ENCODE peak calls at places on chromosome 16, in four cellular contexts. One of them, this sample, is unnamed.
A peak's percentile ranks its signal among the peaks of the same experiment; 100 is the strongest.

GRCh38 chr16:4811773-4812172 is 9.3 kb upstream of the ROGDI start:
- DNase-seq in K562: no peak
- DNase-seq in HL-60: no peak
- DNase-seq in GM12878: no peak
- DNase-seq in this sample: no peak

GRCh38 chr16:23410176-23410575 is 42.8 kb downstream of the COG7 start:
- DNase-seq in K562: no peak
- DNase-seq in HL-60: no peak
- DNase-seq in GM12878: no peak
- DNase-seq in this sample: no peak

GRCh38 chr16:81492965-81493754 is 48.6 kb downstream of the CMIP start:
- DNase-seq in K562: no peak
- DNase-seq in HL-60: no peak
- DNase-seq in GM12878: no peak
- DNase-seq in this sample: no peak

GRCh38 chr16:50473375-50473945 is 74.7 kb upstream of the NKD1 start:
- DNase-seq in K562: peak; percentile 15
- DNase-seq in HL-60: no peak
- DNase-seq in GM12878: peak; percentile 23
- DNase-seq in this sample: no peak

GRCh38 chr16:11670171-11671131 is 2.2 kb downstream of the SNN start:
- DNase-seq in K562: no peak
- DNase-seq in HL-60: no peak
- DNase-seq in GM12878: peak; percentile 46
- DNase-seq in this sample: no peak

GRCh38 chr16:29911676-29912010 is 11.4 kb downstream of the ASPHD1 start:
- DNase-seq in K562: no peak
- DNase-seq in HL-60: no peak
- DNase-seq in GM12878: no peak
- DNase-seq in this sample: no peak

GRCh38 chr16:69089091-69089912 is 16.2 kb upstream of the HAS3 start:
- DNase-seq in K562: peak; percentile 61
- DNase-seq in HL-60: peak; percentile 70
- DNase-seq in GM12878: peak; percentile 21
- DNase-seq in this sample: peak; percentile 45

GRCh38 chr16:75011634-75012307 is 12.9 kb downstream of the ZNRF1 start:
- DNase-seq in K562: peak; percentile 63
- DNase-seq in HL-60: no peak
- DNase-seq in GM12878: peak; percentile 92
- DNase-seq in this sample: no peak

GRCh38 chr16:87806246-87806607 is 40.4 kb upstream of the KLHDC4 start:
- DNase-seq in K562: peak; percentile 34
- DNase-seq in HL-60: no peak
- DNase-seq in GM12878: no peak
- DNase-seq in this sample: no peak

GRCh38 chr16:20806168-20807050 is at the start of the genes ERI2 and REXO5:
- DNase-seq in K562: peak; percentile 97
- DNase-seq in HL-60: peak; percentile 96
- DNase-seq in GM12878: peak; percentile 59
- DNase-seq in this sample: peak; percentile 80

GRCh38 chr16:75181630-75182029 is 25.3 kb downstream of the CTRB2 start:
- DNase-seq in K562: peak; percentile 38
- DNase-seq in HL-60: peak; percentile 79
- DNase-seq in GM12878: no peak
- DNase-seq in this sample: no peak

GRCh38 chr16:48165961-48166578 is 10.3 kb upstream of the ABCC12 start:
- DNase-seq in K562: no peak
- DNase-seq in HL-60: no peak
- DNase-seq in GM12878: no peak
- DNase-seq in this sample: no peak

GRCh38 chr16:48676836-48677235 is 66.9 kb upstream of the N4BP1 start:
- DNase-seq in K562: no peak
- DNase-seq in HL-60: no peak
- DNase-seq in GM12878: no peak
- DNase-seq in this sample: no peak

GRCh38 chr16:83958137-83958810 is 5.2 kb downstream of the OSGIN1 start:
- DNase-seq in K562: no peak
- DNase-seq in HL-60: no peak
- DNase-seq in GM12878: no peak
- DNase-seq in this sample: no peak

GRCh38 chr16:78931267-78932060 is 669.1 kb downstream of the MAF start:
- DNase-seq in K562: no peak
- DNase-seq in HL-60: no peak
- DNase-seq in GM12878: no peak
- DNase-seq in this sample: no peak

GRCh38 chr16:80103463-80103862 is 437.3 kb upstream of the DYNLRB2 start:
- DNase-seq in K562: no peak
- DNase-seq in HL-60: no peak
- DNase-seq in GM12878: no peak
- DNase-seq in this sample: no peak

GRCh38 chr16:80105160-80105559 is 435.6 kb upstream of the DYNLRB2 start:
- DNase-seq in K562: no peak
- DNase-seq in HL-60: no peak
- DNase-seq in GM12878: no peak
- DNase-seq in this sample: no peak

DNA sequence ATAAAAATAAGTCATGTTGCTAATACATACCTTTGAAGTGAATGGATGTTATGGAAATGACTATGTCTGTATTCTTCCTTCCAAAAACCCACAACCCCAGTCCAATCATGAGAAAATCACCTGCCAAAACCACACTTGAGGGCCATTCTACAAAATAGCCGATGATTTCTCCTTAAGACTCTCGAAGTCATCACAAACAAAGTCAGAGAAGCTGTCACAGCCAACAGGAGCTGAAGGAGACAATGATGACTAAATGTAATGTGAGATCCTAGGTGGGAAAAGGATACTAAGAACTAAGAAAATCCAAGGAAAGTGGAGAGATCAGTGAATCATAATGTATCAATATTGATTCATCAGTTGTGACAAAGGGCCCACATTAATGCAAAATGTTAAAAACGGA is 432.9 kb upstream of the DYNLRB2 start:
- DNase-seq in K562: no peak
- DNase-seq in HL-60: no peak
- DNase-seq in GM12878: no peak
- DNase-seq in this sample: no peak
- TF ChIP-seq SPI1 in K562: no peak
- TF ChIP-seq SPI1 in HL-60: no peak
- TF ChIP-seq SPI1 in GM12878: no peak
- TF ChIP-seq SPI1 in this sample: no peak

GRCh38 chr16:86458457-86458777 is 51.9 kb upstream of the FOXF1 start:
- DNase-seq in K562: no peak
- DNase-seq in HL-60: no peak
- DNase-seq in GM12878: no peak
- DNase-seq in this sample: no peak

GRCh38 chr16:86455609-86456008 is 54.7 kb upstream of the FOXF1 start:
- DNase-seq in K562: no peak
- DNase-seq in HL-60: no peak
- DNase-seq in GM12878: no peak
- DNase-seq in this sample: no peak

GRCh38 chr16:86459266-86459665 is 51.1 kb upstream of the FOXF1 start:
- DNase-seq in K562: no peak
- DNase-seq in HL-60: no peak
- DNase-seq in GM12878: no peak
- DNase-seq in this sample: no peak

GRCh38 chr16:86455116-86455515 is 55.2 kb upstream of the FOXF1 start:
- DNase-seq in K562: no peak
- DNase-seq in HL-60: no peak
- DNase-seq in GM12878: no peak
- DNase-seq in this sample: no peak

DNA sequence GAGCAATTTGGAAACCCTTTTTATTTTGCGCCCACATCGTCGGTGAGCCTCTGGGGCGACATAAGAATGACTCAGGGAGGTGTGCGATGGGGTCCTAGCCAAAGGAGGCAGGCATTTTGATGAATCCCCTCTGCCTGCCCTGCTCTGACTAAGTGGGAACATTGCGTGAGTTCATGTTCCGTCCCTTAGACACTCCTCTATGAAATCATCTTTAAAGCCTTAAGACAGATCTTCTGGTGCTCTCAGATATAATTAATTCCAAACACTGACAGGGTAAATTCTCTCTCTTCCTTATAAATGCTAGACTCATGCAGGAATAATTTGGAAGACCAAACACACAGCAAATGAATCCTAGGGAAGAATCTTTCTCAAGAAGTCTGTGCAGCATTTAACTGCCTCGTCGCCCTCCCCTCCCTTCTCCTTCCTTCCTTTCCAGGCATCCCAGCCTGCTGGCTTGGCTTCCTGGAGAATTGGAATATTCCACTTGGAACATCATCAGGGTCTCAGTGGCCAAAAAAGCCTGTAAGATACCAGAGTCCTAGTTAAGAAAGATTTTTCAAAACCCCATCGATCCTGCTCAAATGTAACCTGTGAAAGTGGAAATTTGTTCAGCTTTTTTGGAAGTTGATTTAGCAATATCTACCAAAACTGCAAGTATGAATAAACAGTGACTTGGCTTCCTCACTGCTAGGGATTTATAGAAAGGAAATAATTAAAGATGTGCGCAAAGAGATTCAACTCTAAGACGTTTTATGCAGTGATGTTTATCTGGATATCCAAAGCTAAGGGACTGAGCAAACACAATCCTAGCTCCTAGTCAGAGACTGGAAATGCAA is 52.5 kb upstream of the FOXF1 start:
- DNase-seq in K562: no peak
- DNase-seq in HL-60: no peak
- DNase-seq in GM12878: no peak
- DNase-seq in this sample: no peak
- TF ChIP-seq POLR2AphosphoS5 in K562: no peak
- TF ChIP-seq POLR2AphosphoS5 in HL-60: no peak
- TF ChIP-seq POLR2AphosphoS5 in GM12878: no peak
- TF ChIP-seq POLR2AphosphoS5 in this sample: no peak

DNA sequence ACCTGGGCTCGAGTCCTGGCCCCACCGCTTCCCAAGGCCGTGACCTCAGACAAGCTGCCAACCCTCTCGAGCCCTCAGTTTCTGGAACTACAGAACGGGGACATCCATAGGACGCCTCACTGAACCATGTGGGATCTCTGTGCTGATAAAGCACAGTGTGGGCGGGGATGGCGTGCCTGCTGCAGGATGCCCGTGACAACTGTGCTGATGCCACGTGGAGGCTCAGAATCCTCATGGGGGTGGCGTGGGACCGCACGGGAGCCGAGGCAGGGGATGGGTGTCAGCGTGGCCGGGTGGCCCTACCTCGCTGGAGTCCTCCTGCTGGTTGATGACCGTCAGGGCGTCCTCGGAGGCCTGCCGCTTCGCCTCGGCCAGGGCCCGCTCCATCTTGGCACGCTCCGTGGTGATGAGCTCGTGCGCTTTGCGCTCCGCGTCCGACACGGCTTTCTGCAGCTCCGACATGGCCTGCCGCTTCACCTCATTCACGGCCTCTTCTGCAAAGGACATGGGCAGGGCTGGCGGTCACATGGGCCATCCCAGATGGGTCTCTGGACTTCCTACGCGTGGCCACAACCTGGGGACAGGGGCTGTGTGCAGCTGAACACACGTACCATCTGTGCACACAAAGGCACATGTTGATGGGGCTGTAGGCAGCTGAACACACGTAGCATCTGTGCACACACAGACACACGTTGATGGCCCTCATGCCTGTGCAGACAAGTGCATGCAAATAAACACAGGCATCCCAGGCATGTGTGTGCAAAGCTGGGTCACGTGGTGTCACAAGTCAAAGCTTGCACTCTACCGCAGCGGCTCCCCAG is 12.7 kb upstream of the PABPN1L start:
- DNase-seq in K562: no peak
- DNase-seq in HL-60: no peak
- DNase-seq in GM12878: no peak
- DNase-seq in this sample: no peak
- TF ChIP-seq SPI1 in K562: no peak
- TF ChIP-seq SPI1 in HL-60: no peak
- TF ChIP-seq SPI1 in GM12878: no peak
- TF ChIP-seq SPI1 in this sample: no peak

DNA sequence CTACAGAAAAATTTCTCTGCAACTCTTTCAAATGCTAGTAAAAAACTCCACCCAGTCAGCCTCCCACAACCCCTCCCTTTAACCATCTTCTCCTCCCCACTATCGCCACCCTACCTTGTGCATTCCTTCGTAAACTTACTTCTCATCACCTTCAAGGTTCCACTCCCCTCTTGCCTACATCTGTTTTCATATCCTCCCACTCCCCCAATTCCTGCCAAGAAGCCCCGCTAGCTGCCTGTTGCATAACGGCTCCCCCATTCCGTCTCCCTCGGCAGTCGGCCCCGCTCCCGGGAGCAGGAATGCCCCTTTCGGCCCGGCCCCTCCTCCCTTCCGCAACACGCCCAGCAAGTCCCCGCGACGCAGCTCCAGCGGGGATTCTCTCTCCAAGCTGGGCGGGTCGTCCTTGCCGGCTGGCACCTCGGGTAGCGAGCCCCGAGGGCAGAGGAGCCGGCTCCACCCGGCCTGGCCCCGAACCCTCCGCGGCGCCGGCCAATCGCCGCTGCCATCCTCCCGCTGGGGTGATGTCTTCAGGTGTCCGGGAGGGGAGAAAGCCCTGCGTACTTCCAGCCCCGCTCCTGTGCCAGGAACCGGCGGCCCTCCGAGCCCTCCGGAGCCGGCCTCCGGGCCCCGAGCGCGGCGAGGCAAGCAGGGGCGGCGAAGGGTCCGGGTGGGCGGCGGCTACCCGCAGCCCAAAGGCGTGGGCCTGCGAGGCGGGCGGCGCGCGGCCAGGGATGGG is 1.5 kb downstream of the PHLPP2 start:
- DNase-seq in K562: peak; percentile 59
- DNase-seq in HL-60: peak; percentile 10
- DNase-seq in GM12878: no peak
- DNase-seq in this sample: peak; percentile 49
- TF ChIP-seq POLR2AphosphoS5 in K562: no peak
- TF ChIP-seq POLR2AphosphoS5 in HL-60: no peak
- TF ChIP-seq POLR2AphosphoS5 in GM12878: no peak
- TF ChIP-seq POLR2AphosphoS5 in this sample: no peak

GRCh38 chr16:54398986-54399385 is 112.4 kb upstream of the IRX3 start:
- DNase-seq in K562: no peak
- DNase-seq in HL-60: no peak
- DNase-seq in GM12878: no peak
- DNase-seq in this sample: no peak

GRCh38 chr16:54402873-54403272 is 116.3 kb upstream of the IRX3 start:
- DNase-seq in K562: no peak
- DNase-seq in HL-60: no peak
- DNase-seq in GM12878: no peak
- DNase-seq in this sample: no peak

GRCh38 chr16:54403580-54403979 is 117.0 kb upstream of the IRX3 start:
- DNase-seq in K562: no peak
- DNase-seq in HL-60: no peak
- DNase-seq in GM12878: no peak
- DNase-seq in this sample: no peak

GRCh38 chr16:54400261-54400660 is 113.7 kb upstream of the IRX3 start:
- DNase-seq in K562: no peak
- DNase-seq in HL-60: no peak
- DNase-seq in GM12878: no peak
- DNase-seq in this sample: no peak

GRCh38 chr16:54402270-54402669 is 115.7 kb upstream of the IRX3 start:
- DNase-seq in K562: no peak
- DNase-seq in HL-60: no peak
- DNase-seq in GM12878: no peak
- DNase-seq in this sample: no peak
- TF ChIP-seq SPI1 in K562: no peak
- TF ChIP-seq SPI1 in HL-60: no peak
- TF ChIP-seq SPI1 in GM12878: no peak
- TF ChIP-seq SPI1 in this sample: no peak

This sample was measured in GM12891.